ENCODE peak calls at places on chromosome 11, in five cellular contexts. Z is transverse colon, P is GM12892, T is sigmoid colon, L is HCT116. B is an unnamed sample.

GRCh38 chr11:57406337-57406904 is 16.0 kb upstream of the PRG2 start:
- DNase-seq in Z (no peak), P (no peak), T (no peak), L (no peak), B (no peak)

GRCh38 chr11:100964400-100964799 is 165.2 kb downstream of the PGR start:
- DNase-seq in Z (no peak), P (no peak), T (no peak), L (no peak), B (no peak)

GRCh38 chr11:120424185-120424969 is 87.2 kb upstream of the GRIK4 start:
- DNase-seq in Z (no peak), P (no peak), T (no peak), L (no peak), B (no peak)

GRCh38 chr11:330694-331314 is 10.1 kb upstream of the IFITM3 start:
- DNase-seq in Z (peak; percentile 70), P (no peak), T (peak; percentile 60), L (no peak), B (no peak)

GRCh38 chr11:17313349-17314231 is 37.1 kb downstream of the NUCB2 start:
- DNase-seq in Z (no peak), P (no peak), T (no peak), L (no peak), B (no peak)

GRCh38 chr11:61477126-61477525 is 31.4 kb upstream of the LRRC10B start:
- DNase-seq in Z (no peak), P (no peak), T (no peak), L (no peak), B (no peak)

GRCh38 chr11:2207773-2208621 is 36.4 kb upstream of the TH start:
- DNase-seq in Z (no peak), P (no peak), T (peak; percentile 34), L (no peak), B (no peak)

GRCh38 chr11:5289696-5290095 is 12.1 kb downstream of the OR51B4 start:
- DNase-seq in Z (no peak), P (no peak), T (no peak), L (no peak), B (no peak)

GRCh38 chr11:128380280-128380604 is 207.1 kb downstream of the ETS1 start:
- DNase-seq in Z (no peak), P (no peak), T (no peak), L (no peak), B (no peak)

GRCh38 chr11:123330071-123330470 is 100.0 kb upstream of the GRAMD1B start:
- DNase-seq in Z (no peak), P (no peak), T (no peak), L (no peak), B (no peak)

GRCh38 chr11:126992804-126993111 is 7.8 kb downstream of the KIRREL3 start:
- DNase-seq in Z (no peak), P (no peak), T (no peak), L (no peak), B (no peak)

GRCh38 chr11:48055292-48056132 is 75.2 kb downstream of the PTPRJ start:
- DNase-seq in Z (peak; percentile 63), P (no peak), T (no peak), L (no peak), B (no peak)

GRCh38 chr11:100438366-100438765 is 248.7 kb upstream of the ARHGAP42 start:
- DNase-seq in Z (no peak), P (no peak), T (no peak), L (no peak), B (no peak)

GRCh38 chr11:6315811-6316425 is 4.4 kb downstream of the CAVIN3 start:
- DNase-seq in Z (peak; percentile 45), P (peak; percentile 34), T (peak; percentile 83), L (peak; percentile 41), B (peak; percentile 73)
- TF ChIP-seq POLR2AphosphoS5 in Z (no peak), P (no peak), T (no peak), L (no peak), B (no peak)

GRCh38 chr11:64917663-64917995 is 620 bp upstream of the ATG2A start:
- DNase-seq in Z (no peak), P (no peak), T (no peak), L (no peak), B (no peak)

GRCh38 chr11:64916040-64916847 is 765 bp downstream of the ATG2A start:
- DNase-seq in Z (peak; percentile 56), P (peak; percentile 53), T (peak; percentile 82), L (no peak), B (peak; percentile 87)

GRCh38 chr11:64918056-64918455 is 1.0 kb upstream of the ATG2A start:
- DNase-seq in Z (no peak), P (no peak), T (peak; percentile 60), L (no peak), B (no peak)

GRCh38 chr11:64915366-64915887 is 1.6 kb downstream of the ATG2A start:
- DNase-seq in Z (no peak), P (no peak), T (no peak), L (no peak), B (no peak)

DNA sequence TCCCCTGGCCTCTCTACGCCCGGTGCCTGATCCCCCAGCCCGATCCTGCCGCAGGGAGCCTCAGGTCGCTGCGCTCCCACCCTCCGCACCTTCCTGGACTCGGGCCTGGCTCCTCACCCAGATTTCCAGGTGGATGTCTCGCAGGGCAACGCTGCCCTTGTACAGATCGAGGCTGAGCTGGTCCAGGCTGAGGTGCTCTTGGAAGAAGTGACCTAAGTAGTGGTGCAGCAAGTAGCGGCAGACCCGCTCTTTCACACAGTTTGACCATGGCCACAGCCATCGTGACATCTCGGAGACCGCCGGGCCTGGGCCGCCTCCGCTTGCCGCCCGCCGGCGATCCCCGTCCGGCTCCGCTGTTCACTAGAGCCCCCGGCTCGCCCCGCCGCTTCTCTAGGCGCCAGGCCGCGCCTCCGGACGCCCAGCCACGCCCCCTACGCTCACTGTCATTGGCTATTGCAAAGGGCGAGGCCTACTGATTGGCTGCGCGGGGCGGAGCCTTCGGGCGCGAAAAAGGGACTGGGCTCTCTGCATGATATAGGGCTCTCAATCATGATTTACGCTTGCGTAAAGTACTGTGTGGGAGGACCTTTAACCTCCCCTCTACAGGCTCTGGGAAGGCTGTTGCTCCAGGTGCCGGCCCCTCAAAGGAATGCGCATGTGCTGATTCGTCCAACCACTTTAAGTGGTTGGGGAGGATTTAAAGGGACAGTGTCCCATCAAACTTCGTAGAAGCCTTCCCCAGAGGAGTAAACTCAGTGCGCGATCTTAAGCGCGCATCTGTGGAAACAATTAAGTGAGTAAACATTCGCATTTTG is at the start of gene ATG2A:
- DNase-seq in Z (peak; percentile 99), P (peak; percentile 98), T (peak; percentile 100), L (peak; percentile 99), B (peak; percentile 100)
- TF ChIP-seq POLR2A in Z (peak; percentile 97), P (peak; percentile 73), T (peak; percentile 88), L (peak; percentile 37), B (peak; percentile 76)

DNA sequence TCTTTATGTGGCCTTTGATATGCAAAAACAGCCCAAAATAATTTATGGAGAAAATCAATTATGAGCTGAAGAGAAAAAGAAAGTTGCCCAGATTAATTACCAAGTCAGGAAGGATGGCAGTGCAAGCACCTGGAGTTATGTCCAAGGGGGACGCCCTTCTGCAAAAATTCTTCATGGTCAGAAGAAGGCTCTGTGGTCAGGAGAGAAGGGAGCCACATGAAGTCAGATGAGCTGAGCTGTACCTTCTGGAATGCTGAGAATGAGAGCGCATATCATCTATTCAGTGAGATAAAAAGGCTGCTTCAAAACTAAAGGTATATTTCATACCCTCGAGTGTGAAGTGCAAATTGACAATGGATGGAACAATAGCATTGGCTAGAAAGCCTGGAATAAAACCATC is 607.4 kb downstream of the NTM start:
- DNase-seq in Z (no peak), P (no peak), T (no peak), L (no peak), B (no peak)
- TF ChIP-seq POLR2AphosphoS5 in Z (no peak), P (no peak), T (no peak), L (no peak), B (no peak)

GRCh38 chr11:72234514-72234830 is 9.5 kb downstream of the PHOX2A start:
- DNase-seq in Z (no peak), P (no peak), T (peak; percentile 9), L (no peak), B (peak; percentile 21)

GRCh38 chr11:72236083-72236697 is 7.8 kb downstream of the PHOX2A start:
- DNase-seq in Z (no peak), P (no peak), T (peak; percentile 6), L (no peak), B (no peak)

GRCh38 chr11:72235351-72236057 is 8.5 kb downstream of the PHOX2A start:
- DNase-seq in Z (no peak), P (no peak), T (peak; percentile 53), L (no peak), B (no peak)

GRCh38 chr11:72233773-72234513 is 9.4 kb downstream of the INPPL1 start:
- DNase-seq in Z (no peak), P (no peak), T (peak; percentile 52), L (no peak), B (no peak)

DNA sequence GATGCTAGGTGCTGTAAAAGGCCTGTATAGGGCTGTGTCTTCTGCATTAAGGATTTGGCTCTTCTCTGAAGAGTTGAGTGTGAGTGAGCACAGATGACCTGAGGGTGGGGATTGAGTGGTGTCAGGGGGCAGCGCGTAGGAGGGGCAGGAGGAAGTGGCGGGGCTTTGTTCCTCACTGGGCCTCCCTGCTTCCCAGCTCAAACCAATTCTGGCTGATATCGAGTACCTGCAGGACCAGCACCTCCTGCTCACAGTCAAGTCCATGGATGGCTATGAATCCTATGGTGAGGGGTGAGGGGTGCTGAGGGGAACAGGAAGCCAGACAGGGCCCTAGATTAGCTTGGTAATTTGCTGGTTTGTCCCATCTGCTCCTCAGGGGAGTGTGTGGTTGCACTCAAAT is 9.1 kb downstream of the PHOX2A start:
- DNase-seq in Z (no peak), P (no peak), T (peak; percentile 48), L (no peak), B (no peak)
- TF ChIP-seq POLR2A in Z (no peak), P (no peak), T (no peak), L (no peak), B (no peak)

GRCh38 chr11:70135142-70136132 is 57.3 kb downstream of the ANO1 start:
- DNase-seq in Z (no peak), P (no peak), T (no peak), L (no peak), B (no peak)
- TF ChIP-seq POLR2AphosphoS5 in Z (no peak), P (no peak), T (no peak), L (no peak), B (no peak)

B was measured in suprapubic skin.